ENCODE peak calls at places on chromosomes 16 and 17, in six cellular contexts. Q is AG04449, X is cardiac muscle cell, S is AG04450, C is mammary epithelial cell, J is tibial artery. T is an unnamed sample.

GRCh38 chr17:64580384-64581307 is 73.9 kb downstream of the CEP95 start:
- DNase-seq in Q (no peak), X (no peak), S (no peak), C (no peak), J (no peak), T (no peak)

GRCh38 chr16:4160663-4161436 is 44.6 kb upstream of the ADCY9 start:
- DNase-seq in Q (no peak), X (peak; percentile 24), S (no peak), C (no peak), J (no peak), T (no peak)

GRCh38 chr16:57600048-57600835 is 28.2 kb upstream of the ADGRG1 start:
- DNase-seq in Q (no peak), X (peak; percentile 60), S (no peak), C (peak; percentile 45), J (peak; percentile 54), T (no peak)

GRCh38 chr16:19933740-19934139 is 49.1 kb upstream of the GPRC5B start:
- DNase-seq in Q (no peak), X (no peak), S (no peak), C (no peak), J (no peak), T (no peak)

GRCh38 chr16:82846806-82847205 is 220.0 kb downstream of the CDH13 start:
- DNase-seq in Q (no peak), X (no peak), S (no peak), C (peak; percentile 24), J (no peak), T (no peak)

GRCh38 chr16:30051518-30051917 is 14.0 kb upstream of the ALDOA start:
- DNase-seq in Q (no peak), X (peak; percentile 60), S (no peak), C (peak; percentile 26), J (no peak), T (no peak)

GRCh38 chr16:11012841-11013240 is 68.5 kb downstream of the CLEC16A start:
- DNase-seq in Q (no peak), X (no peak), S (no peak), C (peak; percentile 46), J (no peak), T (no peak)

GRCh38 chr16:2692251-2692947 is 10.1 kb downstream of the KCTD5 start:
- DNase-seq in Q (no peak), X (no peak), S (no peak), C (no peak), J (no peak), T (no peak)

GRCh38 chr16:29290631-29291247 is 115.8 kb downstream of the NPIPB11 start:
- DNase-seq in Q (peak; percentile 53), X (peak; percentile 94), S (peak; percentile 87), C (peak; percentile 96), J (peak; percentile 99), T (peak; percentile 55)

GRCh38 chr16:49857423-49858181 is 1.7 kb upstream of the ZNF423 start:
- DNase-seq in Q (no peak), X (peak; percentile 75), S (no peak), C (peak; percentile 37), J (peak; percentile 71), T (no peak)

GRCh38 chr16:70416748-70417616 is 21.9 kb downstream of the ST3GAL2 start:
- DNase-seq in Q (no peak), X (no peak), S (no peak), C (no peak), J (no peak), T (no peak)

GRCh38 chr17:46166692-46167249 is 26.5 kb downstream of the KANSL1 start:
- DNase-seq in Q (no peak), X (no peak), S (no peak), C (no peak), J (no peak), T (no peak)

GRCh38 chr17:72590882-72591499 is 470.2 kb downstream of the SOX9 start:
- DNase-seq in Q (no peak), X (no peak), S (no peak), C (peak; percentile 45), J (no peak), T (no peak)

GRCh38 chr16:79542196-79542859 is 58.2 kb downstream of the MAF start:
- DNase-seq in Q (no peak), X (no peak), S (no peak), C (no peak), J (peak; percentile 76), T (no peak)

GRCh38 chr16:67186550-67186950 is 2.8 kb upstream of the MATCAP1 start:
- DNase-seq in Q (no peak), X (no peak), S (no peak), C (peak; percentile 69), J (no peak), T (no peak)

GRCh38 chr17:61862105-61862574 is 1.2 kb downstream of the BRIP1 start:
- DNase-seq in Q (no peak), X (peak; percentile 16), S (no peak), C (peak; percentile 50), J (no peak), T (no peak)

GRCh38 chr16:68790130-68790761 is 53.1 kb upstream of the TANGO6 start:
- DNase-seq in Q (peak; percentile 50), X (peak; percentile 95), S (no peak), C (peak; percentile 82), J (no peak), T (peak; percentile 40)

GRCh38 chr16:85327731-85328664 is 215.7 kb upstream of the CIBAR2 start:
- DNase-seq in Q (no peak), X (peak; percentile 68), S (no peak), C (no peak), J (no peak), T (no peak)

GRCh38 chr16:67718668-67719047 is 458 bp downstream of the GFOD2 start:
- DNase-seq in Q (no peak), X (no peak), S (no peak), C (peak; percentile 23), J (no peak), T (no peak)

GRCh38 chr17:9817086-9817485 is 4.8 kb downstream of the GSG1L2 start:
- DNase-seq in Q (no peak), X (peak; percentile 69), S (no peak), C (peak; percentile 51), J (no peak), T (no peak)

DNA sequence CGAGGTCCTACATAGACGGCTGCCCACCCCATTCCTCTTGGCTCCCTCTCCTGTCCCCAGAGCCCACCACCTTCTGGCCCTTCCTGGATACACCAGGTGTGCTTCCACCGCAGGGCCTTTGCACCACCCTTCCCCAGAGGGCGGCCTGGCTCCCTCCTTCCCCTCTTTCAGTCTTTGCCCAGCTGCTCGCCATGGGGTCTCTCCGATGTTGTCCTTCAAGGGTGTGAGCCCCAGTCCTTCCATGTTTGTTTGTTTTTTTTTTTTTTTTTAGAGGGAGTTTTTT is 4.1 kb downstream of the RNF213 start:
- DNase-seq in Q (no peak), X (no peak), S (no peak), C (no peak), J (no peak), T (no peak)
- H3K4me3 ChIP-seq in Q (no peak overlapping the region), X (no peak overlapping the region), S (no peak overlapping the region), C (no peak overlapping the region), J (peak overlapping the region; percentile 47), T (no peak overlapping the region)

GRCh38 chr16:84284168-84284722 is 10.4 kb upstream of the WFDC1 start:
- DNase-seq in Q (no peak), X (peak; percentile 61), S (no peak), C (no peak), J (no peak), T (no peak)
- H3K4me3 ChIP-seq in Q (no peak overlapping the region), X (no peak overlapping the region), S (no peak overlapping the region), C (no peak overlapping the region), J (no peak overlapping the region), T (no peak overlapping the region)

GRCh38 chr16:51636913-51637743 is 486.1 kb upstream of the SALL1 start:
- DNase-seq in Q (no peak), X (peak; percentile 10), S (no peak), C (peak; percentile 89), J (no peak), T (peak; percentile 54)

GRCh38 chr16:51640196-51640595 is 489.1 kb upstream of the SALL1 start:
- DNase-seq in Q (no peak), X (no peak), S (no peak), C (no peak), J (no peak), T (no peak)

GRCh38 chr16:51641191-51641765 is 490.2 kb upstream of the SALL1 start:
- DNase-seq in Q (no peak), X (no peak), S (no peak), C (no peak), J (no peak), T (no peak)

GRCh38 chr16:51637744-51638100 is 486.7 kb upstream of the SALL1 start:
- DNase-seq in Q (no peak), X (peak; percentile 34), S (no peak), C (peak; percentile 2), J (no peak), T (no peak)

DNA sequence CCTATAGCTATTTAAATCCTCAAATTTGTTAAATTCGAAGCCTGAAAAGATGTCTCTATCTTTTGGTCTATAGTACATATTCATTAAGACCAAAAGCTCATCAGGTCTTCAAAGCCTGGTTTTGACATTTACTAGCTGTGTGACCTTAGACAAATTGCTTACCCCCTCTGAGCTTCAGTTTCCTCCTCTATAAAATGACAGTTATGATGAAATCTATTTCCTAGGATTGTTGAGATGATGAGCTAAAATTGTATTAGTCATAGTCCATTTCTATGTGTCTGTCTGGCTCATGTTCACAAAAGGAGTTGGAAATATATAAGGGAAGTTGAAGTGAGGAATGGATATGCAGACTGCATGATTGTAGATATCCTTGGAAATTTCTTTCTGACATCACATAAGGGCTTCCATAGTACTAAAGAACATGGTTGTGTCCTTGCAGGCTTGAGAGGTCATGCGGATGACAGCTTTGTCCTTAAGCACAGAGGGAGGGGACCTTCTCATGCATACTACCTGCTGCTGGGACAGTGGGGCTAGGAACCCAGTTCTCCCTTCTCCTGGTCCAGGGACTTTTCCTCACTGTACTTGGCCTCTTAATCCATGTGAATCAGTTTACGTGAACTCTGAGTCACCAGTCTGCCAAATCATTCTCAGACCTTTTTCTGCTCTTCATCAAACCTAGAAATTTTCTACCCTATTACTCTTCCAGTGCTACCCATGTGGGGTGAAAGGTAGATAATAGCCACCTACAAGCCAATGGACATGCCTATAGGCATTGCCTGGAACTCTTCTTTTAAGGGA is 487.5 kb upstream of the SALL1 start:
- DNase-seq in Q (no peak), X (no peak), S (no peak), C (peak; percentile 41), J (no peak), T (no peak)
- H3K4me3 ChIP-seq in Q (no peak overlapping the region), X (no peak overlapping the region), S (no peak overlapping the region), C (no peak overlapping the region), J (no peak overlapping the region), T (no peak overlapping the region)

GRCh38 chr17:77887464-77888241 is 70.8 kb upstream of the TNRC6C start:
- DNase-seq in Q (no peak), X (peak; percentile 87), S (peak; percentile 16), C (peak; percentile 24), J (peak; percentile 97), T (peak; percentile 43)

GRCh38 chr17:77887110-77887463 is 71.4 kb upstream of the TNRC6C start:
- DNase-seq in Q (no peak), X (no peak), S (no peak), C (no peak), J (no peak), T (no peak)

GRCh38 chr17:77884967-77885641 is 73.4 kb upstream of the TNRC6C start:
- DNase-seq in Q (no peak), X (no peak), S (no peak), C (no peak), J (no peak), T (no peak)

GRCh38 chr17:77885678-77886386 is 72.7 kb upstream of the TNRC6C start:
- DNase-seq in Q (no peak), X (no peak), S (no peak), C (no peak), J (no peak), T (no peak)

DNA sequence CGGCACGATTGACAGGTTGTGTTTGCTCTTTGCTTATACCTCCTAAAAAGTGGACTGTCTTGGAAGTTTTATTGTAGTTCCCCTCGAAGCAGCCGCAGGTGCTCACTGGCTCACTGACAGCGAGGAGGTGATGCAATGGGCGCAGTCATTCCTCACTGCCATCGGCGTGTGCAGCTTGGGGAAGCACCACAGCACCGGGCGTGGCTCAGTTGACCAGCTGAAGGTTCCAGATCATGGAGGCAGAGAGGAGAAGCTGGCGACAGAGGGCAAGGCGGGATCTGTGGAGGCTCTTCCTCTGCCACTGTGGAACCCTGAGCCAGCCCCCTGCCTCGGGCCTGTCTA is 72.1 kb upstream of the TNRC6C start:
- DNase-seq in Q (no peak), X (no peak), S (no peak), C (peak; percentile 23), J (no peak), T (no peak)
- H3K4me3 ChIP-seq in Q (no peak overlapping the region), X (no peak overlapping the region), S (no peak overlapping the region), C (no peak overlapping the region), J (no peak overlapping the region), T (no peak overlapping the region)